ENCODE peak calls at places on chromosomes 2 and 18, in nine cellular contexts. E is stomach, U is cardiac fibroblast, R is neural progenitor cell, M is left ventricle myocardium inferior, O is chondrocyte, V is AG10803, N is endothelial cell of umbilical vein, K is heart right ventricle. Z is an unnamed sample.

GRCh38 chr2:70133521-70134348 is 46.5 kb downstream of the PCBP1 start:
- DNase-seq in U (peak), M (no peak), R (no peak), N (peak), O (no peak), K (no peak), V (no peak), E (no peak), Z (no peak)

GRCh38 chr2:236526459-236527197 is 43.0 kb upstream of the ACKR3 start:
- DNase-seq in R (no peak), N (no peak), E (no peak), V (no peak), M (no peak), U (no peak), K (no peak), O (no peak), Z (no peak)

GRCh38 chr2:203983064-203983715 is 46.6 kb downstream of the ICOS start:
- DNase-seq in O (no peak), R (no peak), E (no peak), U (no peak), V (peak), K (no peak), M (no peak), N (no peak), Z (no peak)

GRCh38 chr2:191696001-191696400 is 18.1 kb downstream of the NABP1 start:
- DNase-seq in U (peak), V (peak), N (no peak), K (peak), M (peak), R (no peak), E (no peak), O (no peak), Z (peak)

GRCh38 chr2:26745609-26746327 is 18.3 kb upstream of the SLC35F6 start:
- DNase-seq in N (peak), V (peak), U (peak), M (peak), O (no peak), K (peak), R (peak), E (peak), Z (peak)

GRCh38 chr2:174553811-174554493 is 43.7 kb downstream of the WIPF1 start:
- DNase-seq in E (no peak), V (no peak), U (no peak), R (no peak), K (no peak), N (no peak), M (no peak), O (no peak), Z (no peak)

GRCh38 chr18:25873833-25874232 is 216.6 kb downstream of the SS18 start:
- DNase-seq in R (no peak), V (no peak), E (no peak), U (no peak), N (no peak), K (no peak), O (no peak), M (no peak), Z (no peak)

GRCh38 chr2:44747794-44748193 is 193.7 kb upstream of the SIX3 start:
- DNase-seq in K (no peak), E (no peak), O (no peak), M (no peak), U (no peak), R (no peak), N (no peak), V (no peak), Z (no peak)

GRCh38 chr2:160353166-160353565 is 140.4 kb downstream of the RBMS1 start:
- DNase-seq in O (no peak), M (no peak), N (peak), U (no peak), E (no peak), K (no peak), R (no peak), V (no peak), Z (no peak)

GRCh38 chr2:55000335-55000734 is 49.9 kb downstream of the RTN4 start:
- DNase-seq in R (no peak), U (no peak), V (no peak), M (no peak), E (no peak), K (no peak), N (no peak), O (no peak), Z (no peak)

GRCh38 chr2:54999182-54999581 is 51.1 kb downstream of the RTN4 start:
- DNase-seq in R (no peak), V (peak), K (no peak), E (no peak), O (no peak), U (peak), N (no peak), M (no peak), Z (peak)

GRCh38 chr2:54995553-54995952 is 54.7 kb downstream of the RTN4 start:
- DNase-seq in E (no peak), K (no peak), R (no peak), V (no peak), M (no peak), N (no peak), U (no peak), O (no peak), Z (no peak)

DNA sequence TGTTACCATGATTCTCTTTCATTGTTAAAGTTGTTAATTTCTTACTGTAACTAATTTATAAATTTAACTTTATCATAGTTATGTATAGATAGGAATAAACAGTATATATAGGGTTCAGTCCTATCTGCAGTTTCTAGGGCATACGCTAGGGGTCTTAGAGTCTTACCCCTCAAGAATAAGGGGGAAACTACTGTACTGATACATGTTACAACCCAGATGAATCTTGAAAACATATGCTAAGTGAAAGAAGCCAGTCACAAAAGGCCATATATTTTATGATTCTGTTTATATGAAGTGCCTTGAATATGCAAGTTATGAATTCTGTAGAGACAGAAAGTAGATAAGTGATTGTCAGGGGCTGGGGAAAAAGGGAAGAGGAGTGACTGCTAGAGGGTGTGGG is 52.4 kb downstream of the RTN4 start:
- DNase-seq in V (no peak), E (no peak), M (no peak), K (no peak), N (no peak), R (no peak), O (no peak), U (no peak), Z (no peak)
- TF ChIP-seq CTCF in V (peak), E (no peak), M (no peak), K (no peak), N (no peak), R (peak), O (peak), U (peak), Z (no peak)

GRCh38 chr2:158546412-158547144 is 89.8 kb downstream of the PKP4 start:
- DNase-seq in U (no peak), E (no peak), O (no peak), N (no peak), K (no peak), V (no peak), R (no peak), M (no peak), Z (no peak)
- TF ChIP-seq CTCF in U (no peak), E (no peak), O (peak), N (no peak), K (no peak), V (no peak), R (no peak), M (no peak), Z (peak)

GRCh38 chr2:96679843-96680242 is 37.3 kb downstream of the FER1L5 start:
- DNase-seq in R (no peak), O (no peak), M (no peak), E (peak), N (peak), K (no peak), V (no peak), U (peak), Z (no peak)
- TF ChIP-seq CTCF in R (no peak), O (peak), M (no peak), E (no peak), N (no peak), K (no peak), V (no peak), U (no peak), Z (no peak)

DNA sequence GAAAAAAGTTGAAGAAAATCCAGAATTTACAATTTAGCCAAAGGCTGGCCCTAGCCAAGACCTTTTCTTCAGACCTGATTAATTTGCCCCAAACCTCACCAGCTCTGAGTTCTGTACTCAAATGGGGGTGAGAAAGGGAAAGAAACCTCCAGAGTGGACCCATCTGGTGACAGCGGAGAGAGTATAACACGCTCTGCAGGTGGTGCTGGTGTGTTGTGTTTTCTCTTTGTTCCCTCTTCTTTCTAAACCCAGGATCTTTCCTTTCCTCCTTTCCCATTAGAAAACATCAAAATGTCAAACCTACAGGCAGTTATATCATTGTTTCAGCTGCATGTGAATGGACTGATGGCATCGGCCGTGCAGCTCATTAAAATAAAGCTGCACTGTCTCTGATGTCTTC is 253.3 kb upstream of the SP5 start:
- DNase-seq in V (no peak), E (no peak), M (no peak), U (no peak), R (peak), N (peak), O (no peak), K (no peak), Z (no peak)
- TF ChIP-seq CTCF in V (no peak), E (no peak), M (no peak), U (no peak), R (peak), N (no peak), O (peak), K (no peak), Z (no peak)